ENCODE peak calls at places on chromosome 12, in four cellular contexts. A is GM12878, S is left ventricle myocardium superior, H is HepG2. I is an unnamed sample.

GRCh38 chr12:112340983-112341840 is 41.0 kb downstream of the HECTD4 start:
- ATAC-seq in A (no peak), S (no peak), H (no peak), I (no peak)

GRCh38 chr12:124294686-124295315 is at the start of gene RFLNA:
- ATAC-seq in A (no peak), S (peak), H (no peak), I (peak)

GRCh38 chr12:98741615-98742265 is 96.7 kb downstream of the APAF1 start:
- ATAC-seq in A (no peak), S (no peak), H (no peak), I (no peak)

GRCh38 chr12:57135487-57135886 is 7.2 kb downstream of the LRP1 start:
- ATAC-seq in A (no peak), S (peak), H (no peak), I (no peak)

GRCh38 chr12:90959538-90960139 is 4.7 kb upstream of the CCER1 start:
- ATAC-seq in A (peak), S (peak), H (peak), I (no peak)

GRCh38 chr12:87841935-87842334 is 187.3 kb downstream of the C12orf50 start:
- ATAC-seq in A (no peak), S (no peak), H (no peak), I (no peak)

GRCh38 chr12:89544730-89545184 is 18.9 kb upstream of the POC1B start:
- ATAC-seq in A (no peak), S (peak), H (peak), I (no peak)

GRCh38 chr12:42770261-42770660 is 180.7 kb upstream of the PRICKLE1 start:
- ATAC-seq in A (no peak), S (peak), H (no peak), I (no peak)

GRCh38 chr12:75662501-75663159 is 151.2 kb upstream of the KRR1 start:
- ATAC-seq in A (peak), S (no peak), H (no peak), I (no peak)

GRCh38 chr12:50387487-50387886 is 8.9 kb downstream of the FAM186A start:
- ATAC-seq in A (no peak), S (no peak), H (peak), I (no peak)

GRCh38 chr12:22850185-22850584 is 225.2 kb downstream of the ETNK1 start:
- ATAC-seq in A (no peak), S (no peak), H (no peak), I (peak)

I was measured in stimulated activated memory B cell treated with anti-CD40 and anti-IgM and Interleukin-4, amounts not matched to agents 10 μg/mL and 1 μg/mL and 100 μg/mL, for 72 hours.